ENCODE peak calls at places on chromosomes 11 and 22, in five cellular contexts. P is aorta, J is D341Med, Z is M059J, T is transverse colon. O is an unnamed sample.

GRCh38 chr11:17974246-17974645 is 38.6 kb downstream of the SERGEF start:
- DNase-seq in P (no peak), J (no peak), Z (no peak), T (no peak), O (no peak)

GRCh38 chr11:57641426-57641825 is 8.3 kb downstream of the YPEL4 start:
- DNase-seq in P (no peak), J (peak; percentile 66), Z (peak; percentile 63), T (no peak), O (peak; percentile 54)

GRCh38 chr11:126485986-126486635 is 130.6 kb downstream of the ST3GAL4 start:
- DNase-seq in P (no peak), J (no peak), Z (no peak), T (no peak), O (no peak)

GRCh38 chr11:117930668-117931330 is 1.6 kb upstream of the TMPRSS13 start:
- DNase-seq in P (peak; percentile 51), J (no peak), Z (no peak), T (no peak), O (no peak)

GRCh38 chr11:11010624-11011127 is 152.8 kb upstream of the ZBED5 start:
- DNase-seq in P (no peak), J (peak; percentile 63), Z (peak; percentile 47), T (peak; percentile 52), O (peak; percentile 45)

GRCh38 chr11:86117706-86118050 is 48.8 kb upstream of the PICALM start:
- DNase-seq in P (no peak), J (no peak), Z (peak; percentile 66), T (no peak), O (no peak)

GRCh38 chr11:40202569-40202968 is 1256.9 kb downstream of the LRRC4C start:
- DNase-seq in P (no peak), J (no peak), Z (no peak), T (no peak), O (peak; percentile 37)

GRCh38 chr11:58576792-58577440 is 1.3 kb upstream of the LPXN start:
- DNase-seq in P (no peak), J (no peak), Z (peak; percentile 57), T (no peak), O (peak; percentile 5)

GRCh38 chr22:50544746-50545253 is 899 bp upstream of the KLHDC7B start:
- DNase-seq in P (no peak), J (no peak), Z (no peak), T (peak; percentile 45), O (no peak)

GRCh38 chr22:20550851-20551744 is 43.7 kb downstream of the MED15 start:
- DNase-seq in P (peak; percentile 82), J (no peak), Z (no peak), T (no peak), O (no peak)

GRCh38 chr22:46297151-46297819 is 615 bp downstream of the GTSE1 start:
- DNase-seq in P (peak; percentile 80), J (peak; percentile 77), Z (peak; percentile 73), T (no peak), O (no peak)

GRCh38 chr11:119263352-119263940 is 53.5 kb downstream of the MCAM start:
- DNase-seq in P (no peak), J (no peak), Z (no peak), T (no peak), O (no peak)

GRCh38 chr22:30902496-30903357 is 65.8 kb downstream of the MORC2 start:
- DNase-seq in P (no peak), J (peak; percentile 22), Z (no peak), T (no peak), O (no peak)

GRCh38 chr22:22752556-22753477 is 108.4 kb downstream of the GGTLC2 start:
- DNase-seq in P (no peak), J (no peak), Z (no peak), T (no peak), O (no peak)

GRCh38 chr11:1757861-1758610 is 5.7 kb downstream of the CTSD start:
- DNase-seq in P (peak; percentile 74), J (no peak), Z (no peak), T (peak; percentile 58), O (no peak)

GRCh38 chr22:49091451-49091850 is 736.2 kb downstream of the BRD1 start:
- DNase-seq in P (no peak), J (no peak), Z (no peak), T (no peak), O (no peak)

GRCh38 chr11:119480375-119481020 is 57.5 kb upstream of the THY1 start:
- DNase-seq in P (no peak), J (no peak), Z (no peak), T (no peak), O (no peak)

GRCh38 chr11:79258606-79259005 is 182.2 kb downstream of the TENM4 start:
- DNase-seq in P (no peak), J (peak; percentile 50), Z (no peak), T (no peak), O (no peak)

GRCh38 chr11:67270256-67271211 is 4.3 kb downstream of the GRK2 start:
- DNase-seq in P (peak; percentile 71), J (peak; percentile 69), Z (no peak), T (peak; percentile 63), O (no peak)

GRCh38 chr22:30728829-30729228 is 34.2 kb downstream of the OSBP2 start:
- DNase-seq in P (no peak), J (no peak), Z (no peak), T (no peak), O (no peak)

GRCh38 chr22:22710719-22711531 is 66.5 kb downstream of the GGTLC2 start:
- DNase-seq in P (peak; percentile 85), J (peak; percentile 83), Z (peak; percentile 15), T (peak; percentile 77), O (peak; percentile 75)

GRCh38 chr11:120622189-120622912 is 110.8 kb downstream of the GRIK4 start:
- DNase-seq in P (no peak), J (no peak), Z (no peak), T (no peak), O (peak; percentile 58)

GRCh38 chr11:86087281-86087680 is 18.4 kb upstream of the PICALM start:
- DNase-seq in P (no peak), J (no peak), Z (no peak), T (no peak), O (no peak)

GRCh38 chr11:925158-925495 is 543 bp upstream of the AP2A2 start:
- DNase-seq in P (no peak), J (no peak), Z (no peak), T (peak; percentile 23), O (no peak)

GRCh38 chr11:114326776-114327175 is 30.6 kb downstream of the NNMT start:
- DNase-seq in P (no peak), J (no peak), Z (peak; percentile 18), T (no peak), O (no peak)

GRCh38 chr11:69643646-69644045 is 2.7 kb downstream of the CCND1 start:
- DNase-seq in P (peak; percentile 74), J (no peak), Z (no peak), T (no peak), O (no peak)

GRCh38 chr11:87265915-87266314 is 228.2 kb downstream of the TMEM135 start:
- DNase-seq in P (no peak), J (no peak), Z (no peak), T (no peak), O (no peak)

GRCh38 chr11:69494851-69495250 is 13.4 kb downstream of the LINC01488 start:
- DNase-seq in P (peak; percentile 57), J (no peak), Z (no peak), T (no peak), O (no peak)

GRCh38 chr22:41589260-41589600 is 410 bp downstream of the PMM1 start:
- DNase-seq in P (no peak), J (peak; percentile 57), Z (no peak), T (no peak), O (peak; percentile 55)

GRCh38 chr11:75388386-75389275 is 10.7 kb upstream of the RPS3 start:
- DNase-seq in P (peak; percentile 88), J (peak; percentile 78), Z (peak; percentile 81), T (peak; percentile 73), O (peak; percentile 85)

GRCh38 chr11:66548041-66548440 is 1.3 kb downstream of the ACTN3 start:
- DNase-seq in P (no peak), J (no peak), Z (no peak), T (no peak), O (no peak)

GRCh38 chr22:35612903-35613302 is 4.2 kb downstream of the MB start:
- DNase-seq in P (peak; percentile 45), J (no peak), Z (no peak), T (no peak), O (no peak)

GRCh38 chr11:76653674-76654309 is 16.8 kb downstream of the LRRC32 start:
- DNase-seq in P (peak; percentile 75), J (no peak), Z (no peak), T (peak; percentile 31), O (no peak)

O was measured in SK-N-SH.